ENCODE peak calls at places on chromosomes 7 and 10, in ten cellular contexts. A is WERI-Rb-1, F is left ventricle myocardium inferior, U is psoas muscle, H is HepG2, O is left lung, K is heart right ventricle, P is thoracic aorta, W is body of pancreas, T is A549. S is an unnamed sample. For H3K9me3, the result is how much of the 10 kb centered on the place peaks cover.

GRCh38 chr10:81820418-81820817 is 54.6 kb upstream of the NRG3 start:
- DNase-seq in A (no peak), F (no peak), U (no peak), H (no peak), O (no peak), K (no peak), P (no peak), W (no peak), T (no peak), S (no peak)

GRCh38 chr7:127153315-127153714 is 99.4 kb downstream of the GRM8 start:
- DNase-seq in A (no peak), F (no peak), U (no peak), H (no peak), O (no peak), K (no peak), P (no peak), W (no peak), T (no peak), S (no peak)

GRCh38 chr7:124328774-124329173 is 295.9 kb upstream of the TMEM229A start:
- DNase-seq in A (no peak), F (no peak), U (no peak), H (no peak), O (no peak), K (no peak), P (no peak), W (no peak), T (no peak), S (no peak)

GRCh38 chr7:46811529-46811928 is 770.4 kb downstream of the TNS3 start:
- DNase-seq in A (peak), F (peak), U (no peak), H (no peak), O (peak), K (peak), P (no peak), W (peak), T (no peak), S (no peak)

GRCh38 chr7:94418851-94419250 is 24.2 kb downstream of the COL1A2 start:
- DNase-seq in A (no peak), F (no peak), U (no peak), H (no peak), O (no peak), K (no peak), P (no peak), W (no peak), T (no peak), S (no peak)

GRCh38 chr10:5234106-5234877 is 37.7 kb downstream of the AKR1C4 start:
- DNase-seq in A (no peak), F (no peak), U (no peak), H (peak), O (peak), K (peak), P (no peak), W (peak), T (peak), S (no peak)

GRCh38 chr7:34430456-34430855 is 227.6 kb upstream of the NPSR1 start:
- DNase-seq in A (peak), F (no peak), U (no peak), H (peak), O (no peak), K (peak), P (no peak), W (no peak), T (peak), S (no peak)

GRCh38 chr7:106425017-106425719 is 140.4 kb upstream of the NAMPT start:
- DNase-seq in A (no peak), F (peak), U (peak), H (no peak), O (peak), K (peak), P (peak), W (peak), T (peak), S (no peak)

GRCh38 chr10:35346248-35346647 is 9.9 kb downstream of the CCNY start:
- DNase-seq in A (no peak), F (no peak), U (no peak), H (no peak), O (no peak), K (no peak), P (no peak), W (no peak), T (no peak), S (no peak)

GRCh38 chr10:63005246-63005645 is 127.9 kb upstream of the NRBF2 start:
- DNase-seq in A (no peak), F (no peak), U (no peak), H (no peak), O (no peak), K (no peak), P (no peak), W (no peak), T (no peak), S (no peak)

GRCh38 chr7:13903997-13904396 is 85.5 kb downstream of the ETV1 start:
- DNase-seq in A (no peak), F (no peak), U (no peak), H (no peak), O (no peak), K (no peak), P (no peak), W (no peak), T (no peak), S (no peak)

GRCh38 chr7:99035723-99036530 is 108.0 kb downstream of the SMURF1 start:
- DNase-seq in A (no peak), F (no peak), U (no peak), H (no peak), O (no peak), K (no peak), P (no peak), W (no peak), T (no peak), S (no peak)

GRCh38 chr7:146366938-146367337 is 250.3 kb downstream of the CNTNAP2 start:
- DNase-seq in A (no peak), F (no peak), U (no peak), H (no peak), O (no peak), K (no peak), P (no peak), W (no peak), T (no peak), S (no peak)

GRCh38 chr7:1043552-1044188 is 676 bp upstream of the GPR146 start:
- DNase-seq in A (no peak), F (no peak), U (peak), H (peak), O (no peak), K (no peak), P (no peak), W (no peak), T (no peak), S (no peak)

GRCh38 chr10:79452174-79452611 is 6.8 kb upstream of the ZCCHC24 start:
- DNase-seq in A (no peak), F (no peak), U (no peak), H (no peak), O (no peak), K (no peak), P (no peak), W (no peak), T (no peak), S (no peak)

GRCh38 chr10:18238875-18239485 is 98.8 kb downstream of the CACNB2 start:
- DNase-seq in A (no peak), F (no peak), U (no peak), H (peak), O (no peak), K (no peak), P (no peak), W (no peak), T (peak), S (no peak)

GRCh38 chr7:13165854-13166253 is 478.4 kb downstream of the ARL4A start:
- DNase-seq in A (no peak), F (no peak), U (no peak), H (no peak), O (no peak), K (no peak), P (no peak), W (no peak), T (no peak), S (no peak)

GRCh38 chr7:151231964-151232271 is 365 bp upstream of the CHPF2 start:
- DNase-seq in A (no peak), F (no peak), U (no peak), H (no peak), O (no peak), K (no peak), P (no peak), W (no peak), T (no peak), S (no peak)

GRCh38 chr10:46544989-46545791 is 11.3 kb downstream of the GPRIN2 start:
- DNase-seq in A (peak), F (peak), U (peak), H (no peak), O (peak), K (no peak), P (no peak), W (peak), T (peak), S (no peak)
- TF ChIP-seq CTCF in A (peak), F (peak), U (no peak), H (peak), O (no peak), K (no peak), P (no peak), W (peak), T (peak), S (no peak)

DNA sequence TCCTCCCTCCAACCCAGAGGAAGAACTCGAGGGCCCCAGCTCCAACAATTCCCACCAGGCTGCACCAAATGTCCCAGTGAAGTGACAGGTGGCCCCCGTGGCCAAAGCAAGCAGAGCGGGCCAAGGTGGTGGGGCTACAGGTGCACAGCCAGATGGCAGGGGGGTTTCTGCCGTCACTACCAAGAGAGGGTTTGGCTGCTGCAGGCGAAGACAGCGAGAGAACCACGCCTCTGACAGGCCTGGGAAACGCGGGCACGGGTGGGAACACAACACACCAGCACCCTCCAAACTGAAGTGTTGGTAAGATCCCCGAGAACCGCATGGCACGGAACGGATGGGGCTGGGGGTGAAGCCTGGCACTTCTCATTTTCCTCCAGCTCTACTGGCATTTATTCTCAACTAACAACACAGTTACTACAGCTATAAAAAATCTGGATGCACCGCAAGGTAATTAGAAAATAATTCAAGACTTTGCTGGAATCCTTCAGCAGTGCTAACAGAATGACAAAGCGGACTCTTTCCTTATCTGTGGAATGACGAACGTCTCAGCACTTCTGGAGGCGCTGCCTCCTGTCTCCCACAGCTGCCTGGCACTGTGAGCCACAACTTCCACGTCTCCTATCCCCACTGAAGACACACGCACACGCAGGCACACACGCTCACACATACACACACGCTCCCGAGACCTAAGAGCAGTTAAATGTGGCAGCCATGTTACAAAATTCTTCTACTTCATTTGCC is 167.9 kb downstream of the TCERG1L start:
- DNase-seq in A (no peak), F (no peak), U (no peak), H (no peak), O (peak), K (no peak), P (no peak), W (no peak), T (no peak), S (no peak)
- H3K9me3 ChIP-seq in A (under half), F (under half), U (under half), H (under half), O (under half), K (under half), P (under half), W (under half), T (under half), S (under half)

DNA sequence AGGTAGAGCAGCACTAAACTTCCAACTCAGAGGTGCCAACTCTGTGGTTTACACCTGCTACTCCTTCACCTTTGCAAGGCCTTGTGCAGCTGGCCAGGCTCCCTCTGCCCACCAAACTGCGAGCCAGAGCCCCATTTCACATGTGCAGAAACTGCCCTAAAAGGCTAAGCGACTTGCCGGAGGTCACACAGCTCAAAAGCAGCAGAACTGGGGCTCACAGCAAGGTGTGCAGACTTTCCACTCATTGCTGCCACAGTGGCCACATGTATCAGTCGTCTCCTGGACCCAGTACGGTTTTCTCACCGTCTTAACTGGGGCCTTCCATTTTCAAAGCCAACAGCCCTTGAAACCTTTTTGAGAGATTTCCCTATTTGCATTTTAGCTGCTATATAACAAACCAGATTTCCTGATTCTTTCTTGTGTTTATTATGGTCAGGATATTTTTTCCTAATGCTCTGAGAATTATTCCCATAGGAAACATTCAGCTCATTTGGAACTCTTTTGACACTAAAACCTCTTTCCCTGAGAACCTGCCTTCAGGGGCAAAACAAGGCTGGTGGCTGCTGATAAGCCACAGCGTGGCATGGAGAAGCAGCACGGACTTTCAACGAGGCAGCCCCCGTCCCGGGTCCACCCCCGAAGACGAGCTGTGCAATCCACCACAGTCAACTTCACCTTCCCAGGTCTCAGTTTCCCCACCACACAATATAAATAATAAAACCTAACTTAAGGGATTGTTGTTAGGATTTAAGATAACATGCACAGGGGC is 29.9 kb downstream of the SORBS1 start:
- DNase-seq in A (no peak), F (no peak), U (no peak), H (no peak), O (no peak), K (no peak), P (no peak), W (no peak), T (no peak), S (no peak)
- H3K27ac ChIP-seq in A (no peak), F (peak), U (peak), H (no peak), O (no peak), K (peak), P (peak), W (no peak), T (no peak), S (no peak)

DNA sequence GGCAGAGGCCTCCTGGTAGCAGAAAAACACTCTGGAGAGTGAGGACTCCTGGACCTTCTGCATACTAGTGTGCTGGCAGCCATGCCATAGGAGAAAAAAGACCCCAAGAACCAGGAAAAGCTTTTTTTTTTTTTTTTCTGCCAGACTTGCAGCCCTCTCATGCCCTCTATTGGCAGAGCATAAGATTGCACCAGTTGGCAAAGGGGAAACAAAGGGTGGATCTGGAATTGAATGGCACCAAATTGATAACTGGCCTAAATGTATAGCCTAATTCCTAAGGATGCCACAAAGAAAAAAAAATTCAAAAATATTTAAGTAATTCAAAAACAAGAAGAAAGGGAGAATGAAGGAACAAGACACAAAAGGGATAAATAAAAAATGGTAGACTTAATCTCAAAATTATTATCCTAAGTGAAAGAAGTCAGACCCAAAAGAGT is 112.5 kb upstream of the GHITM start:
- DNase-seq in A (peak), F (no peak), U (no peak), H (peak), O (no peak), K (no peak), P (no peak), W (no peak), T (no peak), S (no peak)
- TF ChIP-seq CTCF in A (peak), F (peak), U (peak), H (peak), O (peak), K (peak), P (no peak), W (peak), T (peak), S (peak)

S was measured in CD4-positive, alpha-beta T cell.